ENCODE peak calls at places on chromosome 12, in four cellular contexts. A, R, X and M are unnamed samples.

GRCh38 chr12:124740691-124741137 is 123.0 kb downstream of the SCARB1 start:
- DNase-seq in A (no peak), R (no peak), X (no peak), M (no peak)

GRCh38 chr12:116278259-116278595 is 734 bp upstream of the MED13L start:
- DNase-seq in X (no peak), A (peak), R (no peak), M (no peak)

GRCh38 chr12:125186471-125187147 is 121.4 kb downstream of the AACS start:
- DNase-seq in R (no peak), A (no peak), X (no peak), M (no peak)

GRCh38 chr12:3700861-3701260 is 52.0 kb downstream of the CRACR2A start:
- DNase-seq in X (no peak), R (no peak), A (no peak), M (no peak)

GRCh38 chr12:52643233-52644077 is 8.6 kb downstream of the KRT2 start:
- DNase-seq in R (no peak), A (peak), X (no peak), M (no peak)

GRCh38 chr12:93762059-93762719 is 85.0 kb downstream of the CRADD start:
- DNase-seq in X (no peak), A (no peak), R (no peak), M (no peak)

GRCh38 chr12:19130224-19131019 is 889 bp downstream of the PLEKHA5 start:
- DNase-seq in X (peak), R (peak), A (peak), M (no peak)

GRCh38 chr12:86170051-86170450 is 86.1 kb downstream of the MGAT4C start:
- DNase-seq in X (no peak), R (no peak), A (no peak), M (no peak)

GRCh38 chr12:106049105-106049504 is 89.6 kb downstream of the NUAK1 start:
- DNase-seq in R (no peak), A (no peak), X (no peak), M (no peak)

GRCh38 chr12:31590730-31591307 is at the start of gene DENND5B:
- DNase-seq in X (peak), A (peak), R (peak), M (peak)

GRCh38 chr12:40152783-40153383 is 47.0 kb upstream of the SLC2A13 start:
- DNase-seq in R (peak), A (peak), X (peak), M (peak)

GRCh38 chr12:45377815-45378214 is 161.9 kb downstream of the ANO6 start:
- DNase-seq in A (no peak), R (no peak), X (no peak), M (no peak)

GRCh38 chr12:113575386-113575785 is 103.7 kb upstream of the LHX5 start:
- DNase-seq in X (no peak), R (no peak), A (no peak), M (no peak)

GRCh38 chr12:43914391-43914790 is 78.5 kb downstream of the TMEM117 start:
- DNase-seq in A (no peak), R (no peak), X (no peak), M (no peak)

GRCh38 chr12:43917896-43918295 is 82.0 kb downstream of the TMEM117 start:
- DNase-seq in A (no peak), R (no peak), X (no peak), M (no peak)

GRCh38 chr12:43912851-43913250 is 77.0 kb downstream of the TMEM117 start:
- DNase-seq in A (no peak), X (no peak), R (no peak), M (no peak)

DNA sequence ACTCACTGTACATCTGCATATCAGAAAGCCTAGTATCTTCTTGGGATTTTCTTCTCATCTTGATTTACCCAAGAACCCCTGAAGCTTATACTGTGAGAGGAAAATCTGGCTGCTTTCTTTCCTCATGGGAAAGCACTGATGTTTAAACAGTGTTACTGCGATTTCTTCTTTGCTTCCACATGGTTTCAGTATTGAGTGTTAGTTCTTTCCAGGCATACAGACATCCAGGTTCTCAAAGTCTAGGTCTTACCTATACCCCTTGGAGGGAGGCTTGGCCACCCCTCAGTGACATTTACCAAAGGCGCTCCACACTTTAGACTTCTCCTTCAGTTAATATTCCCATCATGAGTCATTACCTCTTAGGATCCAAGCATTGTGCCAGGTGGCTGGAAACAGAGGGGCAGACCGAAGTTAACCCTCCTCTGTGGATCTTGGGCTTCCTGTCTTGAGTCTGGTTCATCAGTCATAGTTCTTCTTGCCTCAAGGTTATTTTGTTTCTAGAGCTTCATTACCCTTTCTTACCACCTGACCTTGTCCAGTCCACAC is 79.1 kb downstream of the TMEM117 start:
- DNase-seq in A (no peak), X (no peak), R (peak), M (no peak)
- TF ChIP-seq CTCF in A (no peak), X (no peak), R (peak), M (no peak)

GRCh38 chr12:74365178-74365964 is 172.3 kb upstream of the ATXN7L3B start:
- DNase-seq in R (peak), X (no peak), A (no peak), M (no peak)
- TF ChIP-seq CTCF in R (peak), X (no peak), A (no peak), M (no peak)

GRCh38 chr12:103964805-103965204 is 867 bp upstream of the TDG start:
- DNase-seq in R (no peak), A (no peak), X (no peak), M (no peak)
- TF ChIP-seq CTCF in R (no peak), A (no peak), X (no peak), M (no peak)

GRCh38 chr12:63846249-63846967 is 1.9 kb downstream of the SRGAP1 start:
- DNase-seq in A (no peak), R (no peak), X (no peak), M (no peak)
- TF ChIP-seq CTCF in A (no peak), R (no peak), X (no peak), M (no peak)

GRCh38 chr12:25884024-25884919 is 74.2 kb upstream of the RASSF8 start:
- DNase-seq in A (no peak), R (no peak), X (no peak), M (no peak)

GRCh38 chr12:25884920-25885234 is 73.6 kb upstream of the RASSF8 start:
- DNase-seq in A (no peak), X (no peak), R (no peak), M (no peak)

GRCh38 chr12:25883026-25883928 is 75.2 kb upstream of the RASSF8 start:
- DNase-seq in A (no peak), X (no peak), R (no peak), M (no peak)

GRCh38 chr12:25877446-25877845 is 81.0 kb upstream of the RASSF8 start:
- DNase-seq in X (no peak), A (no peak), R (no peak), M (no peak)

DNA sequence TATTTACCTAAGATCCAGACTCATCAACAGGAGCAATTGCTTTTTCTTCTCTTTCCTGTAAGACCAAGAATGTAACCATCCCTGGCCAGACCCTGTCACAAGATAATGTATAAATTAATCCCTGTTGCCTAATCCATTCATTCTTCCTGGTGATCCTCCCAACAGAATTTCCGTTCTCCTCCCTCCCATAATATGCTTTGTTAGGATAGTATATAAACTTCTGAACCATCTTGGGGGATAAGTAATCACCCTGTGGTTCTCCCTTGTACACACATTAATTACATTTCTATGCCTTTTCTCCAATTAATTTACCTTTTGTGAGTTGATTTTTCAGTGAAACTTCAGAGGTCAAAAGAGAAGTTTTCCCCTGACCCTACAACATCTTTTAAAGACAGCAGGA is 76.2 kb upstream of the RASSF8 start:
- DNase-seq in R (no peak), X (no peak), A (no peak), M (no peak)
- TF ChIP-seq CTCF in R (no peak), X (no peak), A (no peak), M (no peak)

GRCh38 chr12:29591140-29592020 is 93.9 kb upstream of the OVCH1 start:
- DNase-seq in A (no peak), X (peak), R (no peak), M (no peak)
- TF ChIP-seq CTCF in A (no peak), X (peak), R (no peak), M (no peak)

GRCh38 chr12:60101715-60102114 is 505.9 kb downstream of the SLC16A7 start:
- DNase-seq in A (no peak), R (no peak), X (no peak), M (no peak)

GRCh38 chr12:60107992-60108391 is 512.2 kb downstream of the SLC16A7 start:
- DNase-seq in R (no peak), X (no peak), A (no peak), M (no peak)

GRCh38 chr12:60100852-60101251 is 505.0 kb downstream of the SLC16A7 start:
- DNase-seq in R (no peak), X (no peak), A (no peak), M (no peak)

GRCh38 chr12:60112063-60112462 is 516.2 kb downstream of the SLC16A7 start:
- DNase-seq in R (no peak), A (no peak), X (no peak), M (no peak)

DNA sequence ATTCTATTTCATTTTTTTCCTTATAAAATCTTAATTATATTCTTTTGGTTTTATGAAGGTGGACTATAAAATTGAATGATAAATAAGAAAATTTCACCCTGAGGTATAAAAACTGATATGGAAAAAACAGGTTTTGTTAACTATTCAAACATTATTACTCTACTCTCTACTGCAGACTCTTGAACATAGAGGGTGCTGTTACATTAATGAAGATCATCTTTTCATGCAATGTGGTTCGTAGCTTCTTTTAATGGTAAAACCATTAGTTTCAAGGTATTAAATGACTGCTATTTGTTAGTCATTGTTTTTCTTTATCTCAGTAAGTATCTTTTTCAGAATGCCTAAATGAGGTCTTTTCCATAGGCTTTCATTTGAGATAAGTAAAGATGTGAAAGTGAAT is 510.4 kb downstream of the SLC16A7 start:
- DNase-seq in R (peak), A (no peak), X (no peak), M (no peak)
- TF ChIP-seq CTCF in R (no peak), A (no peak), X (no peak), M (no peak)

GRCh38 chr12:26283617-26284016 is 88.2 kb downstream of the SSPN start:
- DNase-seq in X (no peak), R (no peak), A (no peak), M (no peak)

GRCh38 chr12:26285401-26285800 is 90.0 kb downstream of the SSPN start:
- DNase-seq in R (no peak), X (no peak), A (no peak), M (no peak)

GRCh38 chr12:26286186-26286585 is 90.8 kb downstream of the SSPN start:
- DNase-seq in R (no peak), A (no peak), X (no peak), M (no peak)

GRCh38 chr12:26290560-26290959 is 95.2 kb downstream of the SSPN start:
- DNase-seq in R (no peak), X (no peak), A (no peak), M (no peak)

DNA sequence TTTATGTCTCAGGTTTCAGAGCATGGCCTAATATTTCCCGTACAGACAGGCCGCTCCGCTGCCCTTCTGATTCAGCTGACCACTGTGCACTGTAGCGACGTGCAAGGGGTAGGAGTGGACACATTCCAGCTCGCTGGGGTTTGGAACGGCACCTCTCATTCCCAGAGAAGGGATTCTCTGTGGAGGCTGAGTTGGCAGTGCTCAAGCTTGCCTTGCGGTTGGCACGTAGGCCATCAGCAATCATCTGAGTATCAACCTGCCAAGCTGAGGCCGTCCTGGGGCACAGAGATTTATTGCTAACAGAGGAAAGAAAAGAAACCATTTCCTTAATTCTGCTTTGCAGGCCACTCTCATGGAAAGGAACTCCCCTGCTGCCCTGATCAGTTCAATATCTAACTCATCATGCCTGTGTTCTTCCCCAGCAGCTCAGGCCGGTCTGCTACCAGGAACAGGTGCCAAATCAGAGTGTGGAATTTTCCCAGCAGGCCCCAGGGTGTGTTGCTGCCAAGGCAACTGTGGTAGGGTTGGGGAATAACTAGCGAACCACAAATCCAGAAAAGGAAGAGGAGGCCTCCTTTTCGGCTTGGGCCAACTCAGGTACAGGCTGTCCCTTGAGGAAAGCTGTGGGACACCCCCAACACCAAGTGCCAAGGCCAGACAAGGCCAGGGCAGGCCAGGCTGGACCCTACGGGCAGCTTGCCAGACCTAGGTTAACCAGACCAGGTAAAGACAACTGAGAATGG is 92.5 kb downstream of the SSPN start:
- DNase-seq in X (peak), A (no peak), R (no peak), M (no peak)
- TF ChIP-seq CTCF in X (no peak), A (no peak), R (no peak), M (no peak)

GRCh38 chr12:96132819-96133218 is 61.4 kb upstream of the ELK3 start:
- DNase-seq in A (no peak), R (peak), X (no peak), M (no peak)
- TF ChIP-seq CTCF in A (no peak), R (peak), X (peak), M (no peak)